ENCODE peak calls at places on chromosomes 7 and 10, in ten cellular contexts. Z is HFF-Myc, L is HCT116, H is fibroblast of the aortic adventitia, B is upper lobe of right lung, F is mammary epithelial cell, O is heart left ventricle, A is heart right ventricle, X is GM12865, I is cardiac fibroblast. Y is an unnamed sample.

GRCh38 chr10:28627102-28627501 is 50.2 kb upstream of the BAMBI start:
- DNase-seq in Z (no peak), O (no peak), F (no peak), X (no peak), L (no peak), A (no peak), B (no peak), H (peak), I (peak), Y (no peak)

GRCh38 chr7:130294314-130294713 is 1.4 kb downstream of the CPA4 start:
- DNase-seq in B (no peak), O (no peak), I (no peak), Z (no peak), X (peak), L (no peak), F (peak), H (no peak), A (no peak), Y (no peak)

GRCh38 chr10:95835149-95835860 is 72.5 kb upstream of the CC2D2B start:
- DNase-seq in I (no peak), B (no peak), F (peak), H (no peak), L (no peak), A (no peak), Z (no peak), O (no peak), X (peak), Y (no peak)

GRCh38 chr7:102988631-102989030 is 75.8 kb downstream of the LRRC17 start:
- DNase-seq in H (no peak), O (no peak), X (no peak), F (no peak), B (no peak), L (no peak), A (no peak), I (no peak), Z (no peak), Y (no peak)

GRCh38 chr7:92751902-92752901 is 84.2 kb downstream of the CDK6 start:
- DNase-seq in I (peak), O (no peak), Z (no peak), F (peak), A (no peak), L (peak), H (peak), X (no peak), B (no peak), Y (no peak)

GRCh38 chr7:131665021-131665420 is 108.6 kb upstream of the PODXL start:
- DNase-seq in B (no peak), Z (no peak), O (no peak), L (no peak), F (no peak), A (no peak), I (no peak), H (no peak), X (no peak), Y (no peak)

GRCh38 chr7:44307905-44308740 is 17.3 kb downstream of the CAMK2B start:
- DNase-seq in Z (no peak), F (peak), X (no peak), B (peak), O (no peak), H (no peak), I (no peak), L (no peak), A (no peak), Y (no peak)

GRCh38 chr7:1927942-1928341 is 257.9 kb downstream of the ELFN1 start:
- DNase-seq in Z (no peak), H (no peak), L (no peak), B (no peak), F (no peak), A (peak), O (no peak), I (no peak), X (no peak), Y (no peak)

GRCh38 chr10:86723009-86723408 is 33.4 kb upstream of the BMPR1A start:
- DNase-seq in B (no peak), I (no peak), X (no peak), O (no peak), F (no peak), L (no peak), A (no peak), Z (no peak), H (no peak), Y (no peak)

GRCh38 chr7:4873071-4873944 is 10.2 kb downstream of the RADIL start:
- DNase-seq in O (no peak), L (no peak), Z (no peak), B (no peak), X (no peak), F (no peak), H (no peak), A (no peak), I (no peak), Y (no peak)

GRCh38 chr10:36771725-36772124 is 353.7 kb upstream of the ANKRD30A start:
- DNase-seq in L (no peak), X (no peak), A (no peak), B (no peak), F (no peak), O (no peak), H (no peak), I (no peak), Z (no peak), Y (no peak)

GRCh38 chr7:114279901-114280300 is 134.7 kb upstream of the FOXP2 start:
- DNase-seq in H (no peak), F (no peak), O (no peak), L (no peak), B (no peak), Z (no peak), I (no peak), X (no peak), A (no peak), Y (no peak)

GRCh38 chr7:64630496-64630895 is 35.4 kb upstream of the ZNF107 start:
- DNase-seq in B (no peak), Z (no peak), I (peak), H (peak), L (peak), O (no peak), A (no peak), X (no peak), F (no peak), Y (no peak)

GRCh38 chr7:1900847-1901246 is 230.8 kb downstream of the ELFN1 start:
- DNase-seq in Z (no peak), I (no peak), L (no peak), B (no peak), A (peak), O (peak), X (no peak), H (no peak), F (no peak), Y (no peak)

GRCh38 chr10:73863039-73863817 is 11.1 kb downstream of the CAMK2G start:
- DNase-seq in Z (no peak), B (no peak), O (no peak), I (no peak), F (no peak), X (no peak), H (no peak), A (no peak), L (no peak), Y (no peak)

GRCh38 chr7:150923191-150923590 is 54.9 kb downstream of the KCNH2 start:
- DNase-seq in B (no peak), L (no peak), F (no peak), Z (no peak), O (no peak), I (no peak), A (no peak), H (no peak), X (no peak), Y (no peak)

GRCh38 chr7:116543664-116544063 is 18.8 kb downstream of the CAV1 start:
- DNase-seq in F (peak), L (no peak), O (no peak), I (peak), Z (peak), H (no peak), X (no peak), A (no peak), B (no peak), Y (no peak)

GRCh38 chr7:123557016-123557630 is 495 bp downstream of the NDUFA5 start:
- DNase-seq in B (no peak), O (no peak), L (no peak), I (no peak), F (no peak), X (no peak), Z (no peak), H (no peak), A (no peak), Y (no peak)

GRCh38 chr7:137992042-137992737 is 9.7 kb downstream of the CREB3L2 start:
- DNase-seq in I (peak), Z (no peak), B (no peak), H (peak), X (no peak), L (no peak), O (peak), A (no peak), F (no peak), Y (no peak)

GRCh38 chr7:120645976-120646375 is 212.0 kb downstream of the TSPAN12 start:
- DNase-seq in H (no peak), X (no peak), Z (no peak), O (no peak), I (no peak), B (no peak), F (no peak), L (no peak), A (no peak), Y (no peak)

GRCh38 chr10:113648478-113648877 is 15.4 kb downstream of the NRAP start:
- DNase-seq in I (no peak), H (peak), L (no peak), O (peak), X (no peak), Z (no peak), B (no peak), A (no peak), F (no peak), Y (no peak)

DNA sequence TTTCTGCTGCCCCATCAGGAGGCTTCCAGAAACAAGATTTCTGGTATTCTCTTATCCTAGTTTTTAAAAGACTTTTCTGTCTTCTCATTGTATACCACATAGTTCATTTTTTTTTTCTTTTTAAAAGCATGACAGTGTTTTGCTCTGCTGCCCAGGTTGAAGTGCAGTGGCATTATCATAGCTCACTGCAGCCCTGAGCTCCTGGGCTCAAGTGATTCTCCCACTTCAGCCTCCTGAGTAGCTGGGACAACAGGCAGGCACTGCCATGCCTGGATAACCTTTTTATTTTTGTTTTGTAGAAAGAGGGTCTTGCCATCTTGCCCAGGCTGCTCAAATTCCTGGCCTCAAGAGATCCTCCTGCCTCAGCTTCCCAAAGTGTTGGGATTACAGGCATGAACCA is 757.6 kb downstream of the MAGI2 start:
- DNase-seq in I (no peak), A (no peak), F (no peak), B (no peak), Z (no peak), O (no peak), L (no peak), X (no peak), H (no peak), Y (no peak)
- H3K4me3 ChIP-seq in I (no peak), A (no peak), F (no peak), B (no peak), Z (no peak), O (no peak), L (no peak), X (no peak), H (no peak), Y (no peak)

DNA sequence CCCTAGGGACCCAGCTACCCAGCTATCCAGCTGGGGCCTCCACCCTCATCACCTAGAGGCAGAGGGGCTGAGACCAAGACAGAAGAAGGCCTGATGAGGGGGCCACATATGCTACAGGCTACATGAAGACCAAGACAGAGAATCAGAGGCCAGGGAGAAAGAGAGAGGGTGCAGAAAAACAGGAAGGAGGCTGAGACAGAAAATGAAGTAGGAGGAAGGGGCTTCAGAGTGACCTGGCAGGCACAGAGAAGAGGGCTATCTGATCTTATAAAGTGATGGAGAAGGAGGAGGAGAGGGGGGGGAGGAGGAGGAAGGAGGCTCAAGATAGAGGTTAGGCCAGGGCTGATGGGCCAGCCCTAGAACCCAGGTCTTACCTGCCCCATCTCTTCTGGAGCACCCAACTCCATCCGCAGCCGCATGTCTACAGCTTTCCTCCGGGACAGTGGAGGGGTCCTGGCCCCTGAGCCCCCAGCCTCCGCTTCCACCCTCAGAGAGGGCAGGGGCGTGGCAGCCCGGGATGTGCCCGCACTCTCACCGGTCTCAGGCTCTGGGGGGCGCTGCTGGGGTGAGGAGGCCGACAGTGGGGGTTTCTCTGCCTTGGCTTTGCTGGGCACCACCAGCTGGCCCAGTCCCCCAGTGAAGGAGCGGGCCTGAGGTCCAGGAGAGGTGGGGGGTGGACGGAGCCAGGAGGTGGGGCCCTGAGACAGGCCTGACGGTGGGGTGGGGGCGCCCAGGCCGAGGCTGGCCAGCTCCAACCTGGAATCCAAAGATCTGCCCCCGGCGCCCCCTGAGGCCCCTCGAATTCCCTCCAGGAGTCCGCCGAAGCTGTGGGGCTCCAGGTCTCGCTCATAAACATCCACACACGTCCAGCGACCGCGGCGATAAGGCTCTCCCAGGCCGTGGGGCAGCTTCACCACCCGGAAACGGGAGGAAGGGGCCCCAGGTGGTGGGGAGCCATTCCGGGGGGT is 1.8 kb downstream of the TSC22D4 start:
- DNase-seq in Z (no peak), I (no peak), F (no peak), X (peak), B (no peak), O (peak), L (no peak), H (no peak), A (no peak), Y (no peak)
- TF ChIP-seq CTCF in Z (peak), I (peak), F (no peak), X (peak), B (peak), O (no peak), L (peak), H (peak), A (peak), Y (peak)

DNA sequence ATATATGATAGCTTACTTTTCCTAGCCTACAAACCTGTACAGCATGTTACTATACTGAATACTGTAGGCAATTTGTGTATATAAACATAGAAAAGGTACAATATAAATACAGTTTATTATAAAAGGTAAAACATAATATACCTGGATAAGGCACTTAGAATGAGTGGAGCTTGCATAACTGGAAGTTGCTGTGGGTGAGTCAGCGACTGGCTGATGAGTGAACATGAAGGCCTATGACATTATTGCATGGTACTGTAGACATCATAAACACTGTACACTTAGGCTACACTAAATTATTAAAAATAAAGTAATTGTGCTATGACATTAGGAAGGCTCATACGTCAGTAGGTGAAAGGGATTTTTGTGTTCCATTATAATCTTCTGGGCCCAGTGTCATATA is 228.8 kb downstream of the HDAC9 start:
- DNase-seq in X (no peak), Z (no peak), O (no peak), I (no peak), L (no peak), F (peak), H (no peak), A (no peak), B (no peak), Y (no peak)
- H3K4me3 ChIP-seq in X (no peak), Z (no peak), O (no peak), I (no peak), L (no peak), F (no peak), H (no peak), A (no peak), B (no peak), Y (no peak)

DNA sequence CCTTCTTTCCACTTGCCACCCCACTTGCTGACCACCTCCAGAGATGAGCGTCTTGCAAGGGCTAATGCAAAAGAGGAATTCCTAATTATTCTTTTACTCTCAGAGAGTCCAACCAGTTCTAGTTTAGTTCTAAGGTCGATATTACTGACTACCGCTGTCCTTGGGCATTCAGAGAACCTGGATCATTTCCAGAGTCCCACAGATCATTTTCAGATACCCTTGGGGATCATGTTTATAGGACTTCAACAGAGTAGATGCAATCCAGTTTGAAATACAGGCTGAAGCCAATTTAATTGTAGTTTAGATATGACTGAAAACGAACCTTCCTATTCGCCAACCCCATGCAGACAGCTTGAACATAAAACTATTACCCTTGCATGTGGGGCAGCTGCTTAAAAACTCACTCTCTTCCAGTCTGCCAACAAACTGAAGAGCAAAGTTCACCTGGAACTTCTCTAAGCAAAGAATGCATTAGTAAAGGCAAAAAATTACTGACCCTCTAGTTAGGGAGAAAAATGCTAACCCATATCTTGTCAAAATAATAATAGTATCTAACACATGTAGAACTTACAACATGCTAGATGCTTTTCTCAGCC is 22.4 kb downstream of the CFAP69 start:
- DNase-seq in L (no peak), O (no peak), I (peak), Z (no peak), H (peak), B (no peak), F (no peak), A (no peak), X (no peak), Y (no peak)
- TF ChIP-seq CTCF in L (no peak), O (no peak), I (no peak), Z (no peak), H (no peak), B (no peak), F (no peak), A (no peak), X (no peak), Y (no peak)

GRCh38 chr7:7761340-7761973 is 43.0 kb upstream of the RPA3 start:
- DNase-seq in H (peak), I (peak), O (no peak), L (peak), F (peak), A (no peak), B (no peak), X (peak), Z (peak), Y (no peak)
- H3K4me3 ChIP-seq in H (peak), I (peak), O (peak), L (no peak), F (no peak), A (peak), B (peak), X (peak), Z (no peak), Y (peak)

GRCh38 chr10:11667756-11668155 is 56.3 kb upstream of the USP6NL start:
- DNase-seq in F (no peak), B (no peak), L (no peak), Z (no peak), X (no peak), H (no peak), A (no peak), O (no peak), I (no peak), Y (no peak)

GRCh38 chr10:11668847-11669610 is 57.6 kb upstream of the USP6NL start:
- DNase-seq in L (no peak), I (no peak), B (no peak), Z (no peak), F (no peak), X (peak), A (no peak), H (no peak), O (no peak), Y (no peak)

GRCh38 chr10:11661441-11661840 is 50.0 kb upstream of the USP6NL start:
- DNase-seq in I (no peak), F (no peak), X (no peak), B (no peak), H (no peak), O (no peak), A (no peak), Z (no peak), L (no peak), Y (no peak)

GRCh38 chr10:11658801-11659368 is 47.4 kb upstream of the USP6NL start:
- DNase-seq in I (no peak), F (no peak), A (no peak), Z (no peak), L (no peak), H (no peak), O (no peak), B (no peak), X (peak), Y (no peak)

GRCh38 chr10:11663763-11664555 is 52.5 kb upstream of the USP6NL start:
- DNase-seq in I (no peak), X (peak), A (no peak), H (no peak), F (no peak), B (no peak), O (no peak), L (no peak), Z (no peak), Y (no peak)
- TF ChIP-seq CTCF in I (no peak), X (no peak), A (no peak), H (no peak), F (no peak), B (no peak), O (no peak), L (no peak), Z (no peak), Y (no peak)

DNA sequence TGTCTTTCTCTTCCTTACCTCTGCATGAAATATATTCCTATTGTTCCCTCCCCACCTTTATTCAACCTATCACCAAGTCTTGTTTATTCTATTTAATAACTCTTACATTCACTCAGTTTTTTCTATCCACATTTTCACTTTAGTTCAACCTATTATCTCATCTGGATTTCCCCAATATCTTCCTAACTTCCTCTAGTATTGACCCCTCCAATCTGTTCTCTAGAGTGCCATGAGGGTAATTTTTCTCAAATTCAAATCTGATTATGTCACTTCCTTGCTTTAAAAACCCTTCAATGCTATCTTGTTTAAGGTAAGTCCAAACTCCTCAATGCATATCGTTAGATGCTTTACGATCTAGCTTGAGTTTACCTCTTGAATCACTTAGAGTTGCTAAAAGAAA is 86.5 kb downstream of the SDHAF3 start:
- DNase-seq in A (no peak), I (no peak), F (no peak), X (no peak), L (no peak), O (no peak), B (no peak), H (no peak), Z (no peak), Y (no peak)
- H3K4me3 ChIP-seq in A (no peak), I (no peak), F (no peak), X (no peak), L (no peak), O (no peak), B (no peak), H (no peak), Z (no peak), Y (no peak)

GRCh38 chr10:9615179-9615578 is 1402.5 kb upstream of the CELF2 start:
- DNase-seq in F (no peak), Z (no peak), O (no peak), L (no peak), A (no peak), B (no peak), X (no peak), I (no peak), H (no peak), Y (no peak)
- TF ChIP-seq CTCF in F (no peak), Z (no peak), O (no peak), L (no peak), A (no peak), B (no peak), X (no peak), I (no peak), H (no peak), Y (no peak)

GRCh38 chr10:72729528-72729927 is 37.6 kb downstream of the MCU start:
- DNase-seq in O (no peak), A (no peak), H (peak), F (no peak), Z (no peak), B (no peak), L (no peak), I (no peak), X (peak), Y (no peak)
- H3K4me3 ChIP-seq in O (no peak), A (no peak), H (no peak), F (no peak), Z (no peak), B (no peak), L (no peak), I (no peak), X (no peak), Y (no peak)

Y was measured in esophagus squamous epithelium.